ENCODE peak calls at places on chromosomes 7 and 10, in four cellular contexts. N is aorta, E is RWPE1, J is occipital lobe. G is an unnamed sample.

GRCh38 chr7:147509859-147510542 is 1080.6 kb upstream of the C7orf33 start:
- DNase-seq in J (no peak), E (no peak), N (no peak), G (no peak)

GRCh38 chr7:101589052-101589451 is 40.0 kb downstream of the MYL10 start:
- DNase-seq in J (no peak), E (no peak), N (no peak), G (no peak)

GRCh38 chr10:46106410-46107255 is 60.6 kb upstream of the MSMB start:
- DNase-seq in N (peak), E (peak), J (peak), G (peak)

GRCh38 chr7:25894002-25894901 is 257.7 kb upstream of the NFE2L3 start:
- DNase-seq in N (no peak), J (peak), E (peak), G (no peak)

GRCh38 chr10:25142465-25142864 is 32.3 kb upstream of the GPR158 start:
- DNase-seq in J (no peak), E (no peak), N (no peak), G (no peak)

GRCh38 chr7:134422646-134423045 is 36.3 kb downstream of the AKR1B1 start:
- DNase-seq in J (no peak), E (no peak), N (no peak), G (no peak)

GRCh38 chr10:24256619-24257018 is 47.7 kb downstream of the KIAA1217 start:
- DNase-seq in N (no peak), J (no peak), E (no peak), G (no peak)

GRCh38 chr7:18177815-18178660 is 150.4 kb upstream of the PRPS1L1 start:
- DNase-seq in E (peak), J (no peak), N (no peak), G (peak)

GRCh38 chr7:37732880-37733279 is 49.3 kb downstream of the GPR141 start:
- DNase-seq in J (no peak), N (no peak), E (peak), G (no peak)

GRCh38 chr10:47441973-47442750 is 41.8 kb downstream of the ANXA8 start:
- DNase-seq in J (no peak), N (no peak), E (no peak), G (peak)

GRCh38 chr10:79441433-79441832 is 4.0 kb downstream of the ZCCHC24 start:
- DNase-seq in E (no peak), J (no peak), N (no peak), G (no peak)

GRCh38 chr10:44925224-44925623 is 14.1 kb downstream of the TMEM72 start:
- DNase-seq in J (no peak), E (no peak), N (no peak), G (no peak)

GRCh38 chr10:11017575-11018425 is at the start of gene CELF2:
- DNase-seq in E (peak), N (peak), J (peak), G (peak)

GRCh38 chr10:90588222-90588621 is 269.6 kb downstream of the HTR7 start:
- DNase-seq in N (no peak), E (no peak), J (no peak), G (no peak)

GRCh38 chr10:29135318-29135717 is 153.6 kb upstream of the LYZL1 start:
- DNase-seq in J (no peak), E (no peak), N (no peak), G (no peak)

GRCh38 chr7:48035967-48036478 is 680 bp downstream of the C7orf57 start:
- DNase-seq in J (no peak), N (peak), E (no peak), G (peak)

GRCh38 chr10:133199488-133199885 is 30.5 kb upstream of the UTF1 start:
- DNase-seq in J (no peak), E (no peak), N (no peak), G (no peak)

GRCh38 chr10:95601116-95601719 is 40.0 kb upstream of the SORBS1 start:
- DNase-seq in J (peak), N (peak), E (peak), G (peak)

GRCh38 chr10:77628906-77629730 is 8.5 kb downstream of the KCNMA1 start:
- DNase-seq in N (no peak), E (peak), J (no peak), G (no peak)

GRCh38 chr10:86344714-86345161 is 21.9 kb downstream of the GRID1 start:
- DNase-seq in E (no peak), N (peak), J (no peak), G (peak)

GRCh38 chr7:136533732-136534131 is 334.7 kb upstream of the CHRM2 start:
- DNase-seq in J (no peak), E (no peak), N (no peak), G (no peak)

GRCh38 chr10:119341236-119342016 is 134.1 kb downstream of the GRK5 start:
- DNase-seq in E (peak), N (no peak), J (no peak), G (peak)

GRCh38 chr7:103528152-103528551 is 82.1 kb upstream of the SLC26A5 start:
- DNase-seq in N (no peak), J (no peak), E (no peak), G (no peak)

GRCh38 chr10:21318768-21319167 is 206.7 kb downstream of the SKIDA1 start:
- DNase-seq in E (no peak), N (no peak), J (no peak), G (no peak)

GRCh38 chr10:95196053-95196452 is 2.0 kb downstream of the ACSM6 start:
- DNase-seq in J (peak), E (no peak), N (no peak), G (no peak)

GRCh38 chr10:98172073-98172472 is 37.6 kb downstream of the R3HCC1L start:
- DNase-seq in N (peak), J (no peak), E (no peak), G (no peak)

GRCh38 chr10:117374506-117375359 is 507 bp downstream of the PDZD8 start:
- DNase-seq in J (peak), N (peak), E (peak), G (peak)

GRCh38 chr7:45574521-45575500 is 643 bp downstream of the ADCY1 start:
- DNase-seq in J (no peak), N (no peak), E (peak), G (no peak)

GRCh38 chr10:124601016-124601415 is 139.4 kb downstream of the LHPP start:
- DNase-seq in J (no peak), N (no peak), E (no peak), G (no peak)

GRCh38 chr7:4851459-4852422 is 10.1 kb downstream of the PAPOLB start:
- DNase-seq in J (no peak), E (peak), N (no peak), G (no peak)

GRCh38 chr10:60384708-60385398 is 4.8 kb downstream of the ANK3 start:
- DNase-seq in J (peak), N (peak), E (peak), G (no peak)

GRCh38 chr7:64603271-64603670 is 40.4 kb upstream of the ZNF680 start:
- DNase-seq in E (no peak), N (no peak), J (no peak), G (no peak)

GRCh38 chr10:101974091-101974799 is 81.7 kb downstream of the ARMH3 start:
- DNase-seq in E (no peak), N (no peak), J (no peak), G (no peak)

GRCh38 chr10:128095023-128095752 is 31.0 kb downstream of the MKI67 start:
- DNase-seq in N (no peak), J (no peak), E (peak), G (no peak)

GRCh38 chr10:27658788-27659187 is 86.8 kb downstream of the MKX start:
- DNase-seq in J (no peak), N (no peak), E (peak), G (no peak)

GRCh38 chr7:7673240-7673550 is 32.6 kb downstream of the UMAD1 start:
- DNase-seq in N (no peak), E (no peak), J (no peak), G (no peak)

GRCh38 chr10:79018591-79019011 is 50.2 kb upstream of the ZMIZ1 start:
- DNase-seq in E (peak), J (no peak), N (peak), G (peak)

GRCh38 chr7:111029574-111030357 is 61.2 kb upstream of the LRRN3 start:
- DNase-seq in E (no peak), J (no peak), N (no peak), G (no peak)

GRCh38 chr10:101441539-101442455 is 87.8 kb downstream of the BTRC start:
- DNase-seq in N (no peak), J (no peak), E (peak), G (no peak)